ENCODE peak calls at places on chromosomes 12 and 14, in four cellular contexts. Q, V, E and W are unnamed samples.

GRCh38 chr12:54173066-54173726 is 15.6 kb downstream of the SMUG1 start:
- DNase-seq in Q (no peak), V (peak; percentile 52), E (no peak), W (peak; percentile 70)

GRCh38 chr12:83052890-83053541 is 366.3 kb downstream of the TMTC2 start:
- DNase-seq in Q (no peak), V (no peak), E (no peak), W (no peak)

GRCh38 chr14:91241848-91242247 is 2.7 kb downstream of the GPR68 start:
- DNase-seq in Q (no peak), V (no peak), E (no peak), W (no peak)

GRCh38 chr14:95496111-95496681 is 20.3 kb downstream of the SYNE3 start:
- DNase-seq in Q (no peak), V (no peak), E (no peak), W (no peak)

GRCh38 chr12:133058203-133059125 is 21.2 kb downstream of the ZNF84 start:
- DNase-seq in Q (no peak), V (no peak), E (no peak), W (no peak)

GRCh38 chr14:38948171-38948570 is 154.9 kb downstream of the SEC23A start:
- DNase-seq in Q (no peak), V (no peak), E (no peak), W (no peak)

GRCh38 chr12:6276247-6276887 is 34.1 kb upstream of the PLEKHG6 start:
- DNase-seq in Q (no peak), V (no peak), E (no peak), W (peak; percentile 18)

GRCh38 chr14:98798099-98798498 is 473.9 kb downstream of the BCL11B start:
- DNase-seq in Q (no peak), V (no peak), E (no peak), W (no peak)

GRCh38 chr14:65170768-65171251 is 68.5 kb upstream of the MAX start:
- DNase-seq in Q (no peak), V (no peak), E (no peak), W (no peak)

DNA sequence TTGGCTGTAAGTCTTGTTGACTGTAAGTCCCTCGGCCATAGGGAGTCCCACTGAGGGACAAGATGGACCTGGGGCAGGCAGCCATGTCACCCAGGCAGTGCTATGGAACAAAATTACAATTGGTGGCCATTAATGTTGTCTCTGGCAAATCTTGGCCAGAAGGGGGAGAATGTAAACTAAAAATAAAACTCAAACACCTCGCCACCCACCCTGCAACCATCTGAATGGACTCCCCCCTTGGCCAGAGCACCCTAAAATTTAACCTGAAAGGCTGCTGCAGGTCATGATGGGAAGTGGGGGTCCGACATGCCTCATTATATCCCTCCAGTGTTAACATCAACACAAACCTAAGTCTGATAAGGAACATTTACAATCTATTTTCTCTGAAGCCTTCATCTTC is 8.2 kb downstream of the SLC22A17 start:
- DNase-seq in Q (no peak), V (no peak), E (no peak), W (no peak)
- TF ChIP-seq CTCF in Q (no peak), V (no peak), E (peak; percentile 24), W (no peak)

GRCh38 chr12:47740536-47741339 is 15.4 kb upstream of the ENDOU start:
- DNase-seq in Q (no peak), V (no peak), E (peak; percentile 9), W (no peak)

GRCh38 chr12:47741340-47741703 is 16.0 kb upstream of the ENDOU start:
- DNase-seq in Q (peak; percentile 90), V (peak; percentile 66), E (no peak), W (peak; percentile 90)

GRCh38 chr12:47737936-47738335 is 12.6 kb upstream of the ENDOU start:
- DNase-seq in Q (no peak), V (no peak), E (no peak), W (no peak)

GRCh38 chr12:47739297-47739696 is 14.0 kb upstream of the ENDOU start:
- DNase-seq in Q (no peak), V (no peak), E (no peak), W (no peak)

GRCh38 chr12:47739959-47740358 is 14.7 kb upstream of the ENDOU start:
- DNase-seq in Q (no peak), V (no peak), E (peak; percentile 15), W (no peak)
- TF ChIP-seq POLR2AphosphoS5 in Q (no peak), V (no peak), E (no peak), W (no peak)

GRCh38 chr12:10909462-10909861 is at the start of gene TAS2R13:
- DNase-seq in Q (no peak), V (no peak), E (no peak), W (no peak)
- TF ChIP-seq EP300 in Q (no peak), V (no peak), E (no peak), W (no peak)

DNA sequence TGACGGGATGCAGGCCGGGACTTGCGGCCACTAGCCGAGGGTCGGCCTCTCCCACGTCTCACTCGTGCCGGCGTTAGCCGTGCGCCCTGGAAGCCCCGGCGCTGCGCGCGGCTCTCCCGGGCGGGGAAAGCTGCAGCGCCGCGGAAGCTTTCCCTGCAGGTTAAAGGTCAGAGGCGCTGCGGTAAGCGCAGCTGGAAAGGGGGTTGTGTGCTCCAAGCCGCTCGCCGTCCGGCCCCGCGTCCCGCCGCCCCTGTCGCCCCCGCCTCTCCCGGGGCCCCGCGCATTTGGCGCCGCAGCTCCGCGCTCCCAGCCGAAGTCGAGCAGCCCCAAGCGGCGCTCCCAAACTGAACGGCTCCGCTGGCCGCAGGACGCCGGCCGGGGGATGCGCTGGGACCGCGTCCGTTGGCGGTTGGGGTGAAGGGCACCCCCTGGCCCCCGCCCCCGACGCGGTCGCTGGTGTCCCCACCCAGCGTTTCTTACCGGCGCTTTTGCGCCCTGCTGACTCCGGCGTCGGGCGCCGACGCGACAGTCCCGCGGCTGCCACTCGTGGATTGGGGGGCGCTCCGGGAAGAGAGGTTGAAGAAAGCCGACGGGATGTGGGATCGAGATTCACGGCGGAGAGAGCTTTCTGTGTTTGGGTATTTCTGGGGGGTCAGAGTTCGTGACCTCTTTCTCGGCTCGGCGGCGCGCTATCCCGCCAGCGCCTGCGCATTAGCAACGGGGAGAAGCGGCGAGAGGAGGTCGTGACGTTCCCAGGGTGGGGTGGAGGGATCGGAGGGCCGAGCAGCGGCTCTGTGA is at the start of gene NR2C1:
- DNase-seq in Q (peak; percentile 93), V (peak; percentile 88), E (peak; percentile 93), W (peak; percentile 97)
- TF ChIP-seq CTCF in Q (no peak), V (peak; percentile 72), E (peak; percentile 92), W (no peak)

GRCh38 chr14:50047274-50047676 is 69.1 kb downstream of the VCPKMT start:
- DNase-seq in Q (no peak), V (peak; percentile 41), E (peak; percentile 79), W (no peak)
- TF ChIP-seq POLR2AphosphoS5 in Q (peak; percentile 37), V (no peak), E (no peak), W (no peak)

GRCh38 chr12:130871286-130872178 is at the start of gene RAN:
- DNase-seq in Q (peak; percentile 92), V (peak; percentile 93), E (peak; percentile 78), W (peak; percentile 96)
- TF ChIP-seq EP300 in Q (no peak), V (no peak), E (no peak), W (no peak)

DNA sequence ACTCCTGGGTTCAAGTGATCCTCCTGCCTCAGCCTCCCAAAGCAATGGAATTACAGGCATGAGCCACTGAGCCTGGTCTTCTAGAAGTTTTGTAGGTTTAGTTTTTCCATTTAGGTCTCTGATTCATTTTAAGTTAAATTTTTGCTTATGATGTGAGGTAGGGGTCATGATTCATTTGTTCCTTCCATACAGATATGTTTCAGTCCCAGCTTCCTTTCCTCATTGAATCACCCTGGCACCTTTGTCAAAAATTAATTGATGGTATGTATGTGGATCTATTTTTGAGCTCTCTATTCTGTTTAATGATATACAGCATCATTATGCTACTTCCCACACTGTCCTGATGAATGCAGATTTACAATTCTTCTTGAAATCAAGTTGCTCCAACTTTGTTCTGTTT is 25.6 kb upstream of the CABP1 start:
- DNase-seq in Q (no peak), V (no peak), E (no peak), W (no peak)
- TF ChIP-seq CTCF in Q (no peak), V (no peak), E (no peak), W (no peak)

GRCh38 chr14:92253381-92253894 is 69.5 kb upstream of the SLC24A4 start:
- DNase-seq in Q (no peak), V (no peak), E (no peak), W (no peak)
- TF ChIP-seq POLR2AphosphoS5 in Q (no peak), V (no peak), E (no peak), W (no peak)

GRCh38 chr12:92561543-92561899 is 141.3 kb upstream of the PLEKHG7 start:
- DNase-seq in Q (no peak), V (peak; percentile 73), E (no peak), W (peak; percentile 88)
- TF ChIP-seq EP300 in Q (no peak), V (no peak), E (no peak), W (no peak)